ENCODE peak calls at places on chromosome 2, in five cellular contexts. A is prostate gland, I is brain microvascular endothelial cell, N is GM06990, Q is lower leg skin. L is an unnamed sample.

GRCh38 chr2:65437392-65438135 is 5.2 kb upstream of the SPRED2 start:
- DNase-seq in A (no peak), Q (no peak), I (no peak), N (no peak), L (no peak)

GRCh38 chr2:195648780-195649179 is 8.2 kb upstream of the SLC39A10 start:
- DNase-seq in N (no peak), I (no peak), Q (no peak), A (no peak), L (no peak)

GRCh38 chr2:159613515-159614336 is 2.6 kb downstream of the BAZ2B start:
- DNase-seq in Q (no peak), I (no peak), N (peak; percentile 13), A (no peak), L (no peak)

GRCh38 chr2:176129013-176129796 is at the start of gene HOXD8:
- DNase-seq in Q (peak; percentile 95), A (no peak), I (no peak), N (no peak), L (peak; percentile 49)

GRCh38 chr2:113276216-113276905 is 2.4 kb downstream of the PAX8 start:
- DNase-seq in N (no peak), A (no peak), I (no peak), Q (no peak), L (no peak)

GRCh38 chr2:159960413-159960812 is 102.0 kb downstream of the PLA2R1 start:
- DNase-seq in N (peak; percentile 33), A (peak; percentile 6), I (peak; percentile 78), Q (no peak), L (peak; percentile 52)

GRCh38 chr2:203025592-203025991 is 10.9 kb downstream of the NBEAL1 start:
- DNase-seq in A (no peak), Q (no peak), N (no peak), I (no peak), L (no peak)

GRCh38 chr2:112182581-112183034 is 44.4 kb downstream of the FBLN7 start:
- DNase-seq in Q (peak; percentile 63), N (no peak), I (no peak), A (no peak), L (no peak)

GRCh38 chr2:98444436-98445166 is at the start of gene INPP4A:
- DNase-seq in I (no peak), A (peak; percentile 64), N (peak; percentile 83), Q (peak; percentile 92), L (no peak)

GRCh38 chr2:19695706-19696105 is 206.1 kb downstream of the TTC32 start:
- DNase-seq in Q (peak; percentile 32), N (no peak), I (no peak), A (no peak), L (no peak)

GRCh38 chr2:240856151-240856980 is 12.3 kb upstream of the AGXT start:
- DNase-seq in I (no peak), N (no peak), A (no peak), Q (peak; percentile 79), L (no peak)

GRCh38 chr2:118222643-118223486 is 134.6 kb downstream of the INSIG2 start:
- DNase-seq in A (no peak), Q (no peak), I (no peak), N (no peak), L (no peak)

GRCh38 chr2:118224144-118224887 is 136.0 kb downstream of the INSIG2 start:
- DNase-seq in Q (no peak), N (peak; percentile 59), A (no peak), I (no peak), L (no peak)

GRCh38 chr2:118224888-118225264 is 136.6 kb downstream of the INSIG2 start:
- DNase-seq in N (no peak), A (no peak), I (no peak), Q (no peak), L (no peak)

GRCh38 chr2:118223487-118224136 is 135.3 kb downstream of the INSIG2 start:
- DNase-seq in Q (no peak), N (peak; percentile 9), A (no peak), I (no peak), L (no peak)

GRCh38 chr2:118221952-118222594 is 133.8 kb downstream of the INSIG2 start:
- DNase-seq in N (no peak), I (peak; percentile 78), Q (no peak), A (peak; percentile 31), L (peak; percentile 53)
- TF ChIP-seq CTCF in N (peak; percentile 65), I (peak; percentile 77), Q (no peak), A (peak; percentile 51), L (peak; percentile 69)

DNA sequence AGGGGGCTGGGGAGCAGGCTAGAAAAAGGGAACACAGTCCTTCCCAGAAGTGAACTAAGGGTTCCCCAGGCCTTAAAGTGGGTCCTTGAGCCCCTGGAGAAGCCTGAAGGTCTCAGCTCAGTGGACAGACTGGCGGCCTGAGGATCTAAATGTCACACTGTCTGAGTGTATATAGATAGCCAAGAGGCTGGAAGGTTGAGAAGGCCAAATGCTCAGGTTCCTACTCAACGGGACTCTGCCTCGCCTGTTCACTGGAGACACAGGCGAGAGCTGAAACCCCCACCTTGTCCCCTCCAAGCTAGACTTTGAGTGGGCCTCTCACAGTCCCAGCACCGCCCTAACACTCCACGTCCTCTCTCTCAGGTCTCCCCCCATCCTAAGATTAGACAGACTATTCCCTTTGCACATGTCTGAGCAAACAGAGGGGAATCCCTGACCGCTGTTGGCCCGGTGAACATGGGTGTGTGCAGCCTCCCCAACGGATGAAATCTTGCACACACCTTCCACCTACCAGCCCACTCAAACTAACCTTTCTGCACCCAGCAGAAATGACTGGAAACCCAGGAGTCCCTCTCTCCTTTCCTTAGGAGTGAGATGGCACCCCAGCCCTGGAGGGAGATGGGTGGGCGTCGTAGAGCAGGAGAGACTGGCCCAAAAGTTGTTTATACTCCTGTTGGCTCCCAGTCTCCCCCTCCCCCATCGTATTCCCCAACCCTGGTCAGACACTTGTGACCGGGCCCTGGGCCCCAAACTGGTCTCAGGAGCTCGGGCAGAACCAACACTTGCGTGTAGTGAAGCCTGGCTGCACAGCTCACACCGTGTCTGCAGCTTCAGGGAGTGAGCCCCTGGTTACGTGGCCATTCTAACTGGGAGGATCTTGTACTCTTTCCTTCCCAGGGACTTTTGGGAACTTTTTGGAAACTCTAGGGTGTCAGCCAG is 1.9 kb downstream of the PKDCC start:
- DNase-seq in I (no peak), Q (no peak), N (no peak), A (no peak), L (no peak)
- H3K4me3 ChIP-seq in I (peak overlapping the region; percentile 76), Q (peak overlapping the region; percentile 45), N (no peak overlapping the region), A (peak overlapping the region; percentile 51), L (peak overlapping the region; percentile 76)

GRCh38 chr2:231540017-231540416 is 9.8 kb upstream of the NMUR1 start:
- DNase-seq in I (no peak), A (no peak), Q (no peak), N (no peak), L (no peak)

GRCh38 chr2:231545105-231545902 is 15.1 kb upstream of the NMUR1 start:
- DNase-seq in N (peak; percentile 85), A (no peak), Q (peak; percentile 78), I (peak; percentile 89), L (no peak)

GRCh38 chr2:231547315-231548110 is 17.3 kb upstream of the NMUR1 start:
- DNase-seq in I (no peak), N (no peak), Q (no peak), A (no peak), L (no peak)

GRCh38 chr2:231546014-231546413 is 15.8 kb upstream of the NMUR1 start:
- DNase-seq in I (no peak), A (no peak), Q (no peak), N (no peak), L (no peak)

GRCh38 chr2:231541605-231542509 is 11.6 kb upstream of the NMUR1 start:
- DNase-seq in Q (peak; percentile 84), A (no peak), I (no peak), N (no peak), L (no peak)
- TF ChIP-seq CTCF in Q (no peak), A (no peak), I (peak; percentile 50), N (peak; percentile 33), L (no peak)

GRCh38 chr2:174594451-174594850 is 3.2 kb downstream of the WIPF1 start:
- DNase-seq in N (no peak), Q (no peak), I (no peak), A (no peak), L (no peak)
- H3K4me3 ChIP-seq in N (peak overlapping the region; percentile 82), Q (no peak overlapping the region), I (no peak overlapping the region), A (no peak overlapping the region), L (no peak overlapping the region)

DNA sequence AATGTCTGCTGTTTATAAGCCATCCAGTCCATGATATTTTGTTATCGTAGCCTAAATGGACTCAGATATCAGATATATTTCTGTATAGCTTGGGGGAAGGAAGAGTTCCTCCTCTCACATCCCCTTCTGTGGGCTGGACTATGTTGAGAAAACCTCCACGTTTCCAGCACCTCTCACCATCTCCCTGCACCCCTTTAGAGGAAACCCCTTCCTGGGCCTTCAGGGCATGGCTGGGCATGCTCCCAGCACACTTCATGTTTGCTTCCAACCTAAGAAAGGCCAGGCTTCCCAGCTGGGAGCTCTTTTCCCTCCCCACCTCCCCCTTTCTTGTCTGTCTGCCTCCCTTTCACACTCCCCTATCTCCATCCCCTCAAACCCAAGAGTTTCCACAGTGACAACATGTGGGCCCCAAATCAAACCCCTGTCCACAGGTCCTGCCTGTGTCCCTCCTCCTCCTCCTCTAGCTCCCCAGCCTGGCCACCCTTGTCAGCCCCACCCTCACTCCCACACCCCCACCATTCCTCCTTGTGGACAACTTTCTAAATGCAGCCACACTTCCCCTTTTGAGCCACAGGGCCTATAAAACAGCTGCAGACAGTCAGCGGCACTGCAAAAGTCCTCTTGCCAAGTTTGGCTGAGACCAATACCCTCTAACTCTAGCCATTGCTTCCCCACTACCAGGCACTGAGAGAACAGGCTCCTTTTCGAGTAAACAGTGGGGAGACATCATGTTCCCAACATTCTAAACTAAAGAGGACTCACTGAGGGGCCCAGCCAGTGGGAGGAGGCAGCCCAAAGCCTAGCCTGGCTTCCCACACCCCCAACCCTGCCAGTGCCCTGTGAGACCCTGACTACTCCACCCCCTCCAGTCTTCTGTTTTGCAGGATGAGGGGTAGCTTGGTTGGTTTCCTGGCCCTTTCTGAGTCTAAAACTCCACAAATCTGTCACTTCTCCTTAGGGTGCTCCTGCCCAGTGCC is 120.5 kb downstream of the ZFP36L2 start:
- DNase-seq in Q (no peak), N (no peak), A (peak; percentile 47), I (peak; percentile 58), L (no peak)
- TF ChIP-seq CTCF in Q (no peak), N (peak; percentile 40), A (peak; percentile 38), I (peak; percentile 63), L (peak; percentile 30)

DNA sequence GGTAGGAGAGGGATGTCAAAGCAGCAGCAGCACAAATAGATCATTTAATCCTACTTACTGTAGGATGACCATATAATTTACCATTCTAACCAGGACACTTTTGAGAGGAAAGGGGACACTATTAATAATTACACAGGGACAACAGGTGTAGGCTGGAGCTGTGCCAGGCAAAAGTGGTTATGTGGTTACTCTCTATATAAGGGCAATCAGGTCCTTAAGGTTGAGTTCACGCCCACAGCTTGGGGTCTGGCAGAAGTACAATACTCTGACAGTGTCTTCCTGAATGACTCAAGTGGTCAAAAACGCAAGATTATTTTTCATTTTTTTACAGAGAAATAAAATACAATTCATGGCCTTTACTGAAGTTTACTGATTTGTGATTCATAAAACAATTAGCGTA is 2.8 kb downstream of the PREPL start:
- DNase-seq in I (peak; percentile 73), A (no peak), N (peak; percentile 36), Q (peak; percentile 86), L (no peak)
- H3K4me3 ChIP-seq in I (no peak overlapping the region), A (no peak overlapping the region), N (no peak overlapping the region), Q (no peak overlapping the region), L (no peak overlapping the region)

DNA sequence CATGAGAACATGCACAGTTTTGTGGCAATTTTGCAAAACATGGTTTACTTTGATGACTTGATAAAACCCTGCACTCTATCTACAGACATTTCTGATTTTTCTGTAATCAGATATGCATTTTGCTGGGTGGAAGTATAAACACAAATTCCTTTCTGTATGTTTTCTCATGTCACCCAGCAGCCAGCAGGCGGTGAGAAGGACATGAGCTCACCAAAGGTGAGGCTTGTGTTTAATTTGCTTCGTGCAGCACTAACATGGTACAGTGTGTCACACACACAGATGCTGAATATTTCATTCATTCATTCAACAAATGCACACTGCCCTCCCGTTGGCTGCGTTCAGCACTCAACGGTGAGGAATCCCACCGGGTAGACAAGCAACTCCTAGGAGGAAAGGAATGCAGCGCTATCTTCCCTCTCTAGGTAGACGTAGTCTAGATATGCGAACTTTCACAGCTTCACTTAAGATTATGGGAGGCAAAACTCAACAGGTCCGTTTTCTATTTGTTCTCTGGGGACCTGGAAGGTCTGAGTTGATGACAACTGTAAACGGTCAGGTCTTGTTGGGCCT is 85.2 kb downstream of the LONRF2 start:
- DNase-seq in N (no peak), Q (peak; percentile 65), A (no peak), I (no peak), L (no peak)
- TF ChIP-seq CTCF in N (no peak), Q (no peak), A (no peak), I (peak; percentile 32), L (no peak)

L was measured in AG04449.